ENCODE peak calls at places on chromosome 7, in four cellular contexts. One of them, this sample, is unnamed.

GRCh38 chr7:75943864-75944263 is 28.9 kb downstream of the POR start:
- DNase-seq in lower lobe of right lung: no peak
- DNase-seq in WTC11: no peak
- DNase-seq in left ventricle myocardium inferior: no peak
- DNase-seq in this sample: no peak

GRCh38 chr7:381211-382117 is 91.5 kb downstream of the FOXL3 start:
- DNase-seq in lower lobe of right lung: peak; percentile 30
- DNase-seq in WTC11: peak; percentile 7
- DNase-seq in left ventricle myocardium inferior: no peak
- DNase-seq in this sample: peak; percentile 26

GRCh38 chr7:133796778-133797177 is 330.4 kb upstream of the LRGUK start:
- DNase-seq in lower lobe of right lung: no peak
- DNase-seq in WTC11: no peak
- DNase-seq in left ventricle myocardium inferior: no peak
- DNase-seq in this sample: no peak

GRCh38 chr7:151518105-151518780 is 1.5 kb downstream of the RHEB start:
- DNase-seq in lower lobe of right lung: peak; percentile 66
- DNase-seq in WTC11: no peak
- DNase-seq in left ventricle myocardium inferior: peak; percentile 54
- DNase-seq in this sample: peak; percentile 70

GRCh38 chr7:70406419-70407189 is 725.3 kb upstream of the GALNT17 start:
- DNase-seq in lower lobe of right lung: no peak
- DNase-seq in WTC11: no peak
- DNase-seq in left ventricle myocardium inferior: no peak
- DNase-seq in this sample: no peak

GRCh38 chr7:116542618-116543017 is 17.8 kb downstream of the CAV1 start:
- DNase-seq in lower lobe of right lung: no peak
- DNase-seq in WTC11: no peak
- DNase-seq in left ventricle myocardium inferior: no peak
- DNase-seq in this sample: no peak

GRCh38 chr7:138872576-138872975 is 74.6 kb upstream of the ATP6V0A4 start:
- DNase-seq in lower lobe of right lung: no peak
- DNase-seq in WTC11: no peak
- DNase-seq in left ventricle myocardium inferior: no peak
- DNase-seq in this sample: no peak

GRCh38 chr7:36283711-36284130 is 105.9 kb upstream of the ANLN start:
- DNase-seq in lower lobe of right lung: peak; percentile 90
- DNase-seq in WTC11: no peak
- DNase-seq in left ventricle myocardium inferior: peak; percentile 57
- DNase-seq in this sample: peak; percentile 75

GRCh38 chr7:137073571-137074325 is 205.3 kb downstream of the CHRM2 start:
- DNase-seq in lower lobe of right lung: no peak
- DNase-seq in WTC11: no peak
- DNase-seq in left ventricle myocardium inferior: no peak
- DNase-seq in this sample: no peak

GRCh38 chr7:99106869-99107268 is 37.0 kb downstream of the SMURF1 start:
- DNase-seq in lower lobe of right lung: no peak
- DNase-seq in WTC11: no peak
- DNase-seq in left ventricle myocardium inferior: no peak
- DNase-seq in this sample: no peak

GRCh38 chr7:135704074-135704473 is 23.9 kb downstream of the SLC13A4 start:
- DNase-seq in lower lobe of right lung: no peak
- DNase-seq in WTC11: peak; percentile 76
- DNase-seq in left ventricle myocardium inferior: no peak
- DNase-seq in this sample: no peak

GRCh38 chr7:97116308-97116707 is 1.2 kb upstream of the SDHAF3 start:
- DNase-seq in lower lobe of right lung: no peak
- DNase-seq in WTC11: no peak
- DNase-seq in left ventricle myocardium inferior: no peak
- DNase-seq in this sample: no peak

GRCh38 chr7:99563650-99564049 is 5.2 kb downstream of the ZNF655 start:
- DNase-seq in lower lobe of right lung: no peak
- DNase-seq in WTC11: no peak
- DNase-seq in left ventricle myocardium inferior: no peak
- DNase-seq in this sample: no peak

GRCh38 chr7:26376208-26376917 is 84.7 kb downstream of the SNX10 start:
- DNase-seq in lower lobe of right lung: peak; percentile 63
- DNase-seq in WTC11: peak; percentile 86
- DNase-seq in left ventricle myocardium inferior: peak; percentile 16
- DNase-seq in this sample: peak; percentile 39

GRCh38 chr7:41886257-41886905 is 183.5 kb upstream of the INHBA start:
- DNase-seq in lower lobe of right lung: no peak
- DNase-seq in WTC11: no peak
- DNase-seq in left ventricle myocardium inferior: peak; percentile 28
- DNase-seq in this sample: peak; percentile 47

GRCh38 chr7:136114966-136115762 is 138.0 kb upstream of the MTPN start:
- DNase-seq in lower lobe of right lung: no peak
- DNase-seq in WTC11: peak; percentile 83
- DNase-seq in left ventricle myocardium inferior: no peak
- DNase-seq in this sample: no peak

GRCh38 chr7:23184709-23185354 is 3.0 kb downstream of the NUP42 start:
- DNase-seq in lower lobe of right lung: no peak
- DNase-seq in WTC11: no peak
- DNase-seq in left ventricle myocardium inferior: no peak
- DNase-seq in this sample: no peak

GRCh38 chr7:110090113-110090820 is 1000.7 kb upstream of the LRRN3 start:
- DNase-seq in lower lobe of right lung: no peak
- DNase-seq in WTC11: no peak
- DNase-seq in left ventricle myocardium inferior: no peak
- DNase-seq in this sample: no peak

GRCh38 chr7:157411580-157411979 is 74.8 kb downstream of the DNAJB6 start:
- DNase-seq in lower lobe of right lung: peak; percentile 41
- DNase-seq in WTC11: peak; percentile 71
- DNase-seq in left ventricle myocardium inferior: peak; percentile 9
- DNase-seq in this sample: peak; percentile 60

GRCh38 chr7:84510501-84510900 is 315.9 kb upstream of the SEMA3A start:
- DNase-seq in lower lobe of right lung: no peak
- DNase-seq in WTC11: no peak
- DNase-seq in left ventricle myocardium inferior: no peak
- DNase-seq in this sample: no peak

GRCh38 chr7:8371742-8372141 is 61.7 kb upstream of the NXPH1 start:
- DNase-seq in lower lobe of right lung: no peak
- DNase-seq in WTC11: peak; percentile 22
- DNase-seq in left ventricle myocardium inferior: no peak
- DNase-seq in this sample: no peak

GRCh38 chr7:80095545-80095944 is 39.1 kb upstream of the GNAI1 start:
- DNase-seq in lower lobe of right lung: no peak
- DNase-seq in WTC11: no peak
- DNase-seq in left ventricle myocardium inferior: no peak
- DNase-seq in this sample: peak; percentile 24

GRCh38 chr7:14195079-14195478 is 205.6 kb upstream of the ETV1 start:
- DNase-seq in lower lobe of right lung: no peak
- DNase-seq in WTC11: no peak
- DNase-seq in left ventricle myocardium inferior: no peak
- DNase-seq in this sample: no peak

GRCh38 chr7:112782498-112782897 is 7.7 kb downstream of the TMEM168 start:
- DNase-seq in lower lobe of right lung: no peak
- DNase-seq in WTC11: no peak
- DNase-seq in left ventricle myocardium inferior: no peak
- DNase-seq in this sample: no peak

GRCh38 chr7:17056491-17057142 is 174.8 kb upstream of the AGR3 start:
- DNase-seq in lower lobe of right lung: no peak
- DNase-seq in WTC11: no peak
- DNase-seq in left ventricle myocardium inferior: no peak
- DNase-seq in this sample: no peak

GRCh38 chr7:92850506-92850905 is 14.1 kb upstream of the CDK6 start:
- DNase-seq in lower lobe of right lung: no peak
- DNase-seq in WTC11: no peak
- DNase-seq in left ventricle myocardium inferior: no peak
- DNase-seq in this sample: no peak

GRCh38 chr7:112419543-112420130 is 30.6 kb upstream of the IFRD1 start:
- DNase-seq in lower lobe of right lung: no peak
- DNase-seq in WTC11: no peak
- DNase-seq in left ventricle myocardium inferior: no peak
- DNase-seq in this sample: no peak

GRCh38 chr7:23715099-23715498 is 5.1 kb downstream of the STK31 start:
- DNase-seq in lower lobe of right lung: no peak
- DNase-seq in WTC11: no peak
- DNase-seq in left ventricle myocardium inferior: no peak
- DNase-seq in this sample: no peak

GRCh38 chr7:2659556-2660358 is 28.0 kb downstream of the TTYH3 start:
- DNase-seq in lower lobe of right lung: no peak
- DNase-seq in WTC11: no peak
- DNase-seq in left ventricle myocardium inferior: no peak
- DNase-seq in this sample: peak; percentile 44

GRCh38 chr7:2658941-2659340 is 27.2 kb downstream of the TTYH3 start:
- DNase-seq in lower lobe of right lung: no peak
- DNase-seq in WTC11: no peak
- DNase-seq in left ventricle myocardium inferior: no peak
- DNase-seq in this sample: no peak

GRCh38 chr7:2661096-2661449 is 26.9 kb upstream of the AMZ1 start:
- DNase-seq in lower lobe of right lung: no peak
- DNase-seq in WTC11: no peak
- DNase-seq in left ventricle myocardium inferior: no peak
- DNase-seq in this sample: no peak

GRCh38 chr7:2661602-2662272 is 26.3 kb upstream of the AMZ1 start:
- DNase-seq in lower lobe of right lung: no peak
- DNase-seq in WTC11: no peak
- DNase-seq in left ventricle myocardium inferior: no peak
- DNase-seq in this sample: no peak

DNA sequence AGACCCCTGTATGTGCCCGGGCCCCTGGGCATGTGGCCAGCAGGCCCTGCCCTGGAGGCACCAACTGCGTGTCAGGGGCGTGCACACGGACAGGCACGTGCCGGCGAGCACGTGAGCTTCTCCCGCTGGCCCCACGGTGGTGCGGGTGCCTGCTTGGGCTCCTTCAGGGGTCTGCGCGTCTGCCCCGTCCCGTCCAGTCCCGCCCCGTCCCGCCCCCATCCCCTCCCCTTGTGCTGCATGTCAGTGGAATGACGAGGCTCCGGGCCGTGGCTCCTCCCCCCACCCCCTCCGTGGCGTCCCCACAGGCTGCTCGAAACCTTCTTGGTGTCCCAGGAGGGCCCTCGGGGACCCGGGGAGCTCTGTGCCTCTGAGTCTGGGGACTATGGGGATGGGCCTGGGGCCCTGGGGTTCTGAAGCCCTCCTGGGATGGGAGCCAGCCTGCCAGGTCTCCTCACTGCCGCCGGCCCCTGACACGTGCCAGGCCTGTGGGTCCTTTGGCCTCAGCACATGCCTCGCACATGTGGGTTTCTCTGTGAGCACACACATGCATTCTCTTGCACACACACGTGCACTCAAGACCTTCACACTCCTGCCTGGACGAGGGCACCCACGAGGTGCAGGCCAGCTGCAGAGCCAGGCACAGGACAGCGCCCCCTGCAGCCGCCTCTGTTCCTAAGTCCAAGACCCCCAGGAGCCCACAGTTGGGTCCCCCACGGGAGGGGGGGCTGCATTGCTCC is 27.5 kb upstream of the AMZ1 start:
- DNase-seq in lower lobe of right lung: no peak
- DNase-seq in WTC11: no peak
- DNase-seq in left ventricle myocardium inferior: no peak
- DNase-seq in this sample: no peak
- TF ChIP-seq CTCF in lower lobe of right lung: no peak
- TF ChIP-seq CTCF in WTC11: peak; percentile 58
- TF ChIP-seq CTCF in left ventricle myocardium inferior: no peak
- TF ChIP-seq CTCF in this sample: no peak

DNA sequence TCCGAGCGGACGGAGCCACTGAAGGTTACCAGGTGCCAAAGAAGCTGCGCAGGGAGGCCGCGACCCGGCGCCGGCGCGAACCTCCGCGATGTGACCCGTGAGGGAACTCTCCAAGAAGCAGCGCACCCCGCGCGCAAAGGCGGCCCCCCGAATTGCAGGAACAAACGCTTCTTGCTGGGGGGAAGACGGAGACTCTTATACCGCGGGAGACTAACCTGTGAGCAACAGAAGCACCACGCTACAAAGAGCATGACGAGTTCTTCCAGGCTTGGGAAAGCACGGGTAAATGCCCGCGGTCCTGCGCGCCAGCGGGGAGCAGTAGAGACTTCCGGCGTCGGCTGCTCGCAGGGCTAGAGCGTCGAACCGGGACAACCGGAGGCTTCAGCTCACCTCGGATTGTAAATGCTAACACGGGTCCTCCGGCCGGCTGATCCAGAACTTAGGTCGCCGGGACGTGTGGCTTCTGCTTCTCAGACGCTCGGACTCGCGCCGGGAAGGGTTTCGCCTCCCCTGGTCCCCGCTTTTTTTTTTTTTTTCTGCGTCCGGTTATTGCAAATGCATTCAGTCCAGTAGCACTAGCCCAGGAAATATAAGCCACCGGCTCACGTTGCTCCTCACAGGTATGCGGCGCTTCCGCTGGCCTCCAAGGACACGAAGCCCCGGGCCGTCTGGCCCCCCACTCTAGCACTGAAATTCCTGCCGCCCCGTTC is at the start of gene COA1:
- DNase-seq in lower lobe of right lung: peak; percentile 92
- DNase-seq in WTC11: peak; percentile 74
- DNase-seq in left ventricle myocardium inferior: peak; percentile 88
- DNase-seq in this sample: peak; percentile 91
- TF ChIP-seq CTCF in lower lobe of right lung: no peak
- TF ChIP-seq CTCF in WTC11: no peak
- TF ChIP-seq CTCF in left ventricle myocardium inferior: peak; percentile 32
- TF ChIP-seq CTCF in this sample: no peak

GRCh38 chr7:104878577-104878976 is 135.4 kb upstream of the KMT2E start:
- DNase-seq in lower lobe of right lung: no peak
- DNase-seq in WTC11: no peak
- DNase-seq in left ventricle myocardium inferior: no peak
- DNase-seq in this sample: no peak

DNA sequence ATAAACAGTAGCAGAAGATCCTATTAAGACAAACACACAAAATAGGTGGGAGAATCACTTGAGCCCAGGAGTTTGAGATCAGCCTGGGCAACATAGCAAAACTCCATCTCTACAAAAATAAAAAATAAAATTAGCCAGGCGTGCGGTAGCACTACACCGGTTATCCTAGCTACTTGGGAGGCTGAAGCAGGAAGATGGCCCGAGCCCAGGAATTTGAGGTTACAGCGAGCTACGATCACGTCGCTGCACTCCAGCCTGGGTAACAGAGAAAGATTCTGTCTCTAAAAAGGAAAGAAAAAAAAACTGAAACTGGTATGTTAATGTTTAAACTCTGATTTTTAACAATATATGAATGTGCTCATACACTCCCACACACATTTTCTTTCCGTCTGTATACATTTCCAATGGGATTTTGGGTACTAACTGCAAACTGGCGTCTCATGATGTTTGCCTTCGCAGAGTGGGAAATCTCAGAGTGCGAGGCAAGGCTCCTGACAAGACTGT is 140.6 kb upstream of the KMT2E start:
- DNase-seq in lower lobe of right lung: no peak
- DNase-seq in WTC11: no peak
- DNase-seq in left ventricle myocardium inferior: no peak
- DNase-seq in this sample: no peak
- TF ChIP-seq CTCF in lower lobe of right lung: no peak
- TF ChIP-seq CTCF in WTC11: no peak
- TF ChIP-seq CTCF in left ventricle myocardium inferior: no peak
- TF ChIP-seq CTCF in this sample: no peak

GRCh38 chr7:114761973-114762372 is 159.9 kb upstream of the MDFIC start:
- DNase-seq in lower lobe of right lung: no peak
- DNase-seq in WTC11: no peak
- DNase-seq in left ventricle myocardium inferior: no peak
- DNase-seq in this sample: no peak

GRCh38 chr7:114760477-114760876 is 161.4 kb upstream of the MDFIC start:
- DNase-seq in lower lobe of right lung: no peak
- DNase-seq in WTC11: no peak
- DNase-seq in left ventricle myocardium inferior: no peak
- DNase-seq in this sample: no peak

GRCh38 chr7:114758661-114759227 is 163.2 kb upstream of the MDFIC start:
- DNase-seq in lower lobe of right lung: no peak
- DNase-seq in WTC11: no peak
- DNase-seq in left ventricle myocardium inferior: no peak
- DNase-seq in this sample: no peak

GRCh38 chr7:114759347-114760062 is 162.4 kb upstream of the MDFIC start:
- DNase-seq in lower lobe of right lung: no peak
- DNase-seq in WTC11: no peak
- DNase-seq in left ventricle myocardium inferior: no peak
- DNase-seq in this sample: peak; percentile 12
- TF ChIP-seq CTCF in lower lobe of right lung: no peak
- TF ChIP-seq CTCF in WTC11: no peak
- TF ChIP-seq CTCF in left ventricle myocardium inferior: no peak
- TF ChIP-seq CTCF in this sample: no peak